ENCODE peak calls at places on chromosome 5, in eight cellular contexts. U, R, X, F, J, A, Y and V are unnamed samples.

GRCh38 chr5:3006961-3007551 is 255.6 kb upstream of the IRX2 start:
- DNase-seq in U (no peak), R (no peak), X (no peak), F (peak), J (no peak), A (no peak), Y (no peak), V (no peak)

GRCh38 chr5:80804332-80804731 is 149.5 kb upstream of the DHFR start:
- DNase-seq in U (no peak), R (no peak), X (no peak), F (no peak), J (no peak), A (no peak), Y (no peak), V (no peak)

GRCh38 chr5:137566118-137566541 is 67.0 kb upstream of the SPOCK1 start:
- DNase-seq in U (no peak), R (no peak), X (no peak), F (no peak), J (no peak), A (no peak), Y (no peak), V (no peak)

GRCh38 chr5:10607666-10608442 is 44.0 kb downstream of the ANKRD33B start:
- DNase-seq in U (no peak), R (peak), X (no peak), F (peak), J (no peak), A (peak), Y (peak), V (peak)

GRCh38 chr5:146894763-146895521 is 16.4 kb upstream of the PPP2R2B start:
- DNase-seq in U (peak), R (no peak), X (no peak), F (no peak), J (no peak), A (no peak), Y (no peak), V (no peak)

GRCh38 chr5:151740958-151741373 is 17.5 kb downstream of the ATOX1 start:
- DNase-seq in U (no peak), R (no peak), X (no peak), F (no peak), J (no peak), A (no peak), Y (no peak), V (no peak)

GRCh38 chr5:133680830-133681555 is 68.7 kb upstream of the FSTL4 start:
- DNase-seq in U (no peak), R (no peak), X (no peak), F (peak), J (no peak), A (no peak), Y (no peak), V (no peak)

GRCh38 chr5:80076131-80077101 is 41.3 kb downstream of the THBS4 start:
- DNase-seq in U (no peak), R (no peak), X (no peak), F (no peak), J (no peak), A (no peak), Y (no peak), V (no peak)

GRCh38 chr5:107889387-107889786 is 218.7 kb upstream of the EFNA5 start:
- DNase-seq in U (no peak), R (no peak), X (no peak), F (no peak), J (no peak), A (no peak), Y (no peak), V (no peak)

GRCh38 chr5:154473581-154474266 is 4.3 kb downstream of the HAND1 start:
- DNase-seq in U (no peak), R (no peak), X (no peak), F (peak), J (no peak), A (no peak), Y (no peak), V (no peak)

GRCh38 chr5:164048527-164048926 is 543.1 kb downstream of the MAT2B start:
- DNase-seq in U (no peak), R (no peak), X (no peak), F (no peak), J (no peak), A (no peak), Y (no peak), V (no peak)

GRCh38 chr5:55538621-55539020 is 3.9 kb upstream of the PLPP1 start:
- DNase-seq in U (no peak), R (peak), X (no peak), F (no peak), J (no peak), A (no peak), Y (no peak), V (peak)

GRCh38 chr5:140322751-140323731 is 20.1 kb upstream of the PFDN1 start:
- DNase-seq in U (peak), R (peak), X (peak), F (peak), J (no peak), A (peak), Y (peak), V (no peak)

GRCh38 chr5:40649493-40650030 is 30.2 kb upstream of the PTGER4 start:
- DNase-seq in U (no peak), R (no peak), X (no peak), F (no peak), J (no peak), A (no peak), Y (no peak), V (peak)

GRCh38 chr5:115470921-115471320 is 73.7 kb downstream of the FEM1C start:
- DNase-seq in U (no peak), R (no peak), X (no peak), F (no peak), J (no peak), A (no peak), Y (no peak), V (no peak)

GRCh38 chr5:138064526-138064925 is 19.3 kb upstream of the WNT8A start:
- DNase-seq in U (no peak), R (no peak), X (no peak), F (peak), J (no peak), A (no peak), Y (no peak), V (no peak)

GRCh38 chr5:118220491-118220890 is 767.9 kb downstream of the DTWD2 start:
- DNase-seq in U (no peak), R (no peak), X (peak), F (no peak), J (no peak), A (no peak), Y (no peak), V (no peak)

GRCh38 chr5:103211858-103212500 is 46.6 kb upstream of the MACIR start:
- DNase-seq in U (no peak), R (peak), X (no peak), F (no peak), J (no peak), A (no peak), Y (no peak), V (no peak)

GRCh38 chr5:168404366-168404765 is 81.9 kb upstream of the RARS1 start:
- DNase-seq in U (peak), R (no peak), X (peak), F (no peak), J (no peak), A (no peak), Y (no peak), V (no peak)

GRCh38 chr5:167743685-167744084 is 547.8 kb upstream of the WWC1 start:
- DNase-seq in U (peak), R (no peak), X (no peak), F (no peak), J (no peak), A (no peak), Y (no peak), V (no peak)

GRCh38 chr5:41539454-41539853 is 29.1 kb upstream of the PLCXD3 start:
- DNase-seq in U (no peak), R (no peak), X (no peak), F (no peak), J (no peak), A (no peak), Y (no peak), V (no peak)

GRCh38 chr5:53481887-53482716 is 1.7 kb downstream of the FST start:
- DNase-seq in U (no peak), R (peak), X (no peak), F (peak), J (peak), A (peak), Y (peak), V (peak)

GRCh38 chr5:167951121-167951520 is 340.3 kb upstream of the WWC1 start:
- DNase-seq in U (no peak), R (no peak), X (no peak), F (no peak), J (no peak), A (no peak), Y (no peak), V (no peak)

GRCh38 chr5:138024117-138024516 is 8.8 kb downstream of the FAM13B start:
- DNase-seq in U (no peak), R (no peak), X (no peak), F (no peak), J (no peak), A (no peak), Y (no peak), V (no peak)

GRCh38 chr5:565782-566445 is 41.7 kb upstream of the SLC9A3 start:
- DNase-seq in U (no peak), R (no peak), X (no peak), F (peak), J (no peak), A (no peak), Y (no peak), V (no peak)

GRCh38 chr5:149345892-149346222 is 558 bp downstream of the GRPEL2 start:
- DNase-seq in U (no peak), R (peak), X (no peak), F (no peak), J (no peak), A (no peak), Y (no peak), V (peak)

GRCh38 chr5:84032404-84032803 is 311.7 kb upstream of the HAPLN1 start:
- DNase-seq in U (no peak), R (no peak), X (no peak), F (no peak), J (no peak), A (no peak), Y (no peak), V (no peak)

GRCh38 chr5:139298242-139298641 is 4.7 kb downstream of the MATR3 start:
- DNase-seq in U (no peak), R (no peak), X (no peak), F (peak), J (no peak), A (no peak), Y (no peak), V (no peak)

GRCh38 chr5:143145388-143145787 is 258.1 kb downstream of the NR3C1 start:
- DNase-seq in U (no peak), R (no peak), X (no peak), F (no peak), J (no peak), A (no peak), Y (no peak), V (no peak)

GRCh38 chr5:143141652-143142051 is 261.8 kb downstream of the NR3C1 start:
- DNase-seq in U (no peak), R (no peak), X (no peak), F (no peak), J (no peak), A (no peak), Y (no peak), V (no peak)

GRCh38 chr5:143143973-143144372 is 259.5 kb downstream of the NR3C1 start:
- DNase-seq in U (no peak), R (no peak), X (no peak), F (no peak), J (no peak), A (no peak), Y (no peak), V (no peak)

GRCh38 chr5:143140492-143141231 is 262.8 kb downstream of the NR3C1 start:
- DNase-seq in U (no peak), R (no peak), X (no peak), F (no peak), J (no peak), A (no peak), Y (no peak), V (no peak)

DNA sequence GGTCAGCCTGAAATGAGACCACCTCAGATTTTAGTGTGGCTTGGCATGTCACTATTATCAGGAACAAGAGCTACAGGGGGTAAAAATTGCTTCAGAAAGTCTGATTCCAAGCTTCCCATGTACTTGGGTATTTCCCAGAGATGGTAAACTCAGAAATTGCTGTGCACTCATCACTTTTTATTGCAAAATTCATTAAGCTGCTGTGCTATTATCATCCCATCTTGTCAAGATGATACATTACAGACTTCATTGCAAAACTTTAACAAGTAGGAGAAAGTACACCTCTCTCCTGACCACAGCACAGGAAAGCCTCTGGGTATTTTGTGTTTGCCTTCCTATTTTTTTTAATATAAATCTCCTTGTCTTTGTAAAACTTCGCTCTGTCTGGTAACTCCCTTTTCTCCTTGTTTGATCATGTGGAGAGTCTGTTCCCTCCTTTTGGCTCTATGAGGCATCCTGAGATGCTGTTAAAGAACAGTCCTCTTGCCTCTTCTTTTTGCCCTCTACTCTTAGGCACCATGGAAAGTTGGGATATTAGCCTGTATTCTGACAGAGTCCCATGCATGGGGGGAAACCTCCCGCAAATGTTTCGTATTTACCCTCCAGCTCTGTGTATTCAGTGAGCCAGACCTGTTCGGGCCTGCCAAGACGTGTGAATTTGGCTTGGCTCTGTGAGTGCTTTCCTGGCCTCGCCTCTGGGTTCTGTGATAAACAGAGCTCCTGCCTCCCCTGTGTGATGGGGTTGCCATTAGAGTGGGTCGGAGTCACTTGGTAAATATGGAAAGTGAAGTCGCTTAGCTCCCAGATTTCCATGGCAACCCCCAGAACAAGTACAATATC is 260.7 kb downstream of the NR3C1 start:
- DNase-seq in U (no peak), R (no peak), X (no peak), F (no peak), J (no peak), A (peak), Y (peak), V (no peak)
- TF ChIP-seq CTCF in U (no peak), R (no peak), X (no peak), F (no peak), J (no peak), A (no peak), Y (no peak), V (no peak)

GRCh38 chr5:94517490-94518108 is 100.8 kb downstream of the KIAA0825 start:
- DNase-seq in U (no peak), R (no peak), X (no peak), F (no peak), J (no peak), A (no peak), Y (no peak), V (no peak)
- H3K4me3 ChIP-seq in U (no peak), R (no peak), X (no peak), F (no peak), J (no peak), A (no peak), Y (no peak), V (no peak)

DNA sequence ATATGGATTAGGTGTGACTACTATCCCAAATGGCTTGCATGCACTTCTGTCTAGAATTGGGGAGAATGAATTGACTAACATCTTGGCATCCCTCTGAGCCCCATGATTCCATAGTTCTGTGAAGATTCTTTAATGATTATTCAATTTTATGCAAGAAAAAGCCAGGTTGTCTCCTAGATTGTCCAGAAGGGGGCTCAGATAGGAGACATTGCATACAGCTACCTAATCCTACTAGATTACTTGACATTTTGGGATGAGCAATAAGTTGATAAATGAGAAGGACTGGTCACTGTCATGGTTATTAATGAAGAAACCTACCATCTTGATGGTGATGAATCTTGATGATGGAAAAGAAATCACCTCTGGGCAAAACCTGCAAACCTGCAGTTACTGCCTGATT is 117.0 kb downstream of the CARTPT start:
- DNase-seq in U (no peak), R (no peak), X (no peak), F (no peak), J (no peak), A (no peak), Y (no peak), V (no peak)
- TF ChIP-seq CTCF in U (peak), R (no peak), X (no peak), F (peak), J (peak), A (no peak), Y (no peak), V (peak)

GRCh38 chr5:126009566-126009965 is 413.6 kb upstream of the GRAMD2B start:
- DNase-seq in U (no peak), R (no peak), X (no peak), F (no peak), J (no peak), A (no peak), Y (no peak), V (no peak)

GRCh38 chr5:126016256-126016655 is 407.0 kb upstream of the GRAMD2B start:
- DNase-seq in U (no peak), R (no peak), X (no peak), F (no peak), J (no peak), A (peak), Y (peak), V (no peak)

GRCh38 chr5:126020770-126021169 is 402.4 kb upstream of the GRAMD2B start:
- DNase-seq in U (no peak), R (no peak), X (no peak), F (no peak), J (no peak), A (no peak), Y (no peak), V (no peak)

GRCh38 chr5:126014691-126015090 is 408.5 kb upstream of the GRAMD2B start:
- DNase-seq in U (no peak), R (no peak), X (no peak), F (no peak), J (no peak), A (no peak), Y (no peak), V (no peak)

DNA sequence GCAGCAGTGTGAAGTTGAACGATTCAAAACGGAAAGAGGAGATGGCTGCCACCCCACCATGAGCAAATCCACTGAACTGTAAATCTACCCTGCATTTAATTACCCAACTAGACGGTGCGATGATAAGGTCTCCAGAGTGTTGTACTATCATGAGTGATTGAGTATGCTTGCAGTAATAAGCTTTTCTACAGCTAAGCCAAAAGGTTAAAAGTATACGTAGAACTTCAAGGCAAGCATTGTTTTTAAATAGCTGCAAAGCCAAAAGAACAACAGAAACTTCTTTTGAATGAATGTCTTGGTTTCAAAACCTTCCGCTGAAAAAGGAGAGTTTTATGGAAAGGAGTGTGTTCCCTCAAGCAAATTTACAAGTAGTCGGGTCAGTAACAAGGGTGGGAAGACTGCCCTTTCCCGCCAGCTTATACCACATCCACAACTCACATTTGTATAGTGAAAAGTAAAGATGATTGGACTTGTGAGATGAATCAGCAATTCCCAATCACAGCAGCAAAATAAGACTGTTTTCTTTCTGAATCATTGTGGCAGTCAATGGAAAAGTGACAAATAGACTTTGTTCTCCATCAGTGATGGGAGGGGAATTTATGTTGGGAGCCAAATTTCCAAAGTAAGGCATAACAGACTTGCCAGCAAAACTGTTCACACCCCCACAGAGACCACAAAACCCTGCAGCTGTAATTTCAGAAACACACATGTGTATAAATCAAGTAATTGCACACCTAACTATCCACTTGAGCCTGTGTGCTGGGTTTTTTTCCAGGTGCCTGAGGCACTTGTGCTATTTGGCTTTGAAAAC is 407.8 kb upstream of the GRAMD2B start:
- DNase-seq in U (no peak), R (no peak), X (no peak), F (no peak), J (no peak), A (no peak), Y (no peak), V (no peak)
- H3K4me3 ChIP-seq in U (no peak), R (no peak), X (no peak), F (no peak), J (no peak), A (no peak), Y (no peak), V (no peak)

GRCh38 chr5:43631182-43631910 is 28.4 kb downstream of the NNT start:
- DNase-seq in U (peak), R (peak), X (peak), F (peak), J (peak), A (peak), Y (peak), V (peak)

GRCh38 chr5:43623048-43623447 is 20.1 kb downstream of the NNT start:
- DNase-seq in U (no peak), R (no peak), X (no peak), F (no peak), J (no peak), A (no peak), Y (no peak), V (no peak)

DNA sequence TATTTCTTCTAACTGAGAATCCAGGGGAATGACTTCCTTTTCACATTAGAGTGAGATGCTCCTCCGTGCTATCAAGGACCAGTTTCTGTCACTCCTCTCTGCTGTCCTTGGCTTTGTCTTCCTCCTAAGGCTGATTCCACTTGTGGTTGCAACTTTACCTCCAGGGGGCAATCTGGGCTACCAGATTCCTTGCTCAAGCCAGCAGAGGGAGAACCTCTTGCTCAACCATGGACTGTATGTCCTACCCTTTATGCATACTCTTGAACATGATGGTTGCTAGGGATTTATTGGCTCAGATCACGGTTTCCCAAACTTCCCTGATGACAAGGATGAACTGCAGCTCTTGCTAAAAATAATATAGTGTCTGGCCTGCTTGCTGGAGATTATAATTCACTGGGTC is 24.0 kb downstream of the NNT start:
- DNase-seq in U (no peak), R (peak), X (no peak), F (peak), J (peak), A (no peak), Y (peak), V (peak)
- TF ChIP-seq CTCF in U (peak), R (no peak), X (peak), F (peak), J (peak), A (peak), Y (peak), V (peak)

GRCh38 chr5:131305906-131306305 is 42.1 kb downstream of the CDC42SE2 start:
- DNase-seq in U (no peak), R (no peak), X (no peak), F (no peak), J (no peak), A (no peak), Y (no peak), V (no peak)
- H3K4me3 ChIP-seq in U (no peak), R (no peak), X (no peak), F (peak), J (no peak), A (no peak), Y (no peak), V (no peak)